ENCODE peak calls at places on chromosomes 6 and 20, in six cellular contexts. T is esophagus squamous epithelium, R is IMR-90, B is transverse colon, Q is Peyer's patch, L is prostate gland. E is an unnamed sample.

GRCh38 chr20:18698735-18699380 is 111.0 kb downstream of the DTD1 start:
- DNase-seq in R (no peak), B (no peak), L (no peak), T (no peak), Q (no peak), E (no peak)

GRCh38 chr20:32761831-32762753 is at the start of gene DNMT3B:
- DNase-seq in T (no peak), L (peak), Q (peak), B (peak), R (peak), E (no peak)

GRCh38 chr20:35264755-35265154 is 13.2 kb downstream of the MMP24OS start:
- DNase-seq in Q (no peak), L (no peak), T (no peak), B (no peak), R (peak), E (no peak)

GRCh38 chr6:53858913-53859312 is 64.1 kb downstream of the LRRC1 start:
- DNase-seq in B (no peak), T (no peak), R (no peak), L (no peak), Q (no peak), E (no peak)

GRCh38 chr6:65113581-65113980 is 593.4 kb downstream of the EYS start:
- DNase-seq in T (no peak), B (no peak), L (no peak), R (peak), Q (no peak), E (no peak)

GRCh38 chr6:4693158-4693557 is 83.0 kb upstream of the CDYL start:
- DNase-seq in R (peak), Q (no peak), L (no peak), T (no peak), B (no peak), E (no peak)

GRCh38 chr6:23456396-23456795 is 669.6 kb upstream of the NRSN1 start:
- DNase-seq in R (peak), T (no peak), Q (no peak), B (no peak), L (no peak), E (no peak)

GRCh38 chr6:106581468-106581867 is 47.8 kb downstream of the RTN4IP1 start:
- DNase-seq in T (no peak), L (no peak), Q (no peak), R (no peak), B (no peak), E (no peak)

GRCh38 chr20:56779452-56780143 is 150.5 kb downstream of the TFAP2C start:
- DNase-seq in L (no peak), Q (no peak), B (no peak), T (no peak), R (no peak), E (no peak)

GRCh38 chr6:109237082-109237985 is 142.0 kb downstream of the CEP57L1 start:
- DNase-seq in T (no peak), L (no peak), B (no peak), R (no peak), Q (no peak), E (no peak)

GRCh38 chr6:46788791-46789190 is 4.4 kb upstream of the MEP1A start:
- DNase-seq in Q (no peak), B (no peak), L (no peak), R (no peak), T (no peak), E (no peak)

GRCh38 chr6:53483423-53484353 is 61.2 kb downstream of the GCLC start:
- DNase-seq in R (no peak), T (no peak), Q (peak), B (no peak), L (peak), E (peak)

GRCh38 chr20:9518776-9519175 is 4.4 kb downstream of the LAMP5 start:
- DNase-seq in B (no peak), Q (no peak), R (no peak), T (no peak), L (no peak), E (no peak)

GRCh38 chr20:45098096-45098773 is 2.7 kb downstream of the KCNS1 start:
- DNase-seq in Q (no peak), L (no peak), B (no peak), T (no peak), R (no peak), E (no peak)
- TF ChIP-seq CTCF in Q (no peak), L (no peak), B (no peak), T (no peak), R (peak), E (no peak)

GRCh38 chr6:132812756-132813172 is 1.6 kb upstream of the RPS12 start:
- DNase-seq in R (peak), Q (no peak), T (no peak), L (no peak), B (no peak), E (no peak)

GRCh38 chr6:132811276-132811675 is 3.1 kb upstream of the RPS12 start:
- DNase-seq in L (no peak), Q (no peak), B (no peak), T (no peak), R (peak), E (no peak)

GRCh38 chr6:132814716-132815570 is 574 bp downstream of the RPS12 start:
- DNase-seq in T (peak), Q (no peak), L (no peak), B (peak), R (no peak), E (no peak)

GRCh38 chr6:132812255-132812732 is 2.1 kb upstream of the RPS12 start:
- DNase-seq in L (no peak), B (no peak), R (peak), Q (no peak), T (no peak), E (no peak)

DNA sequence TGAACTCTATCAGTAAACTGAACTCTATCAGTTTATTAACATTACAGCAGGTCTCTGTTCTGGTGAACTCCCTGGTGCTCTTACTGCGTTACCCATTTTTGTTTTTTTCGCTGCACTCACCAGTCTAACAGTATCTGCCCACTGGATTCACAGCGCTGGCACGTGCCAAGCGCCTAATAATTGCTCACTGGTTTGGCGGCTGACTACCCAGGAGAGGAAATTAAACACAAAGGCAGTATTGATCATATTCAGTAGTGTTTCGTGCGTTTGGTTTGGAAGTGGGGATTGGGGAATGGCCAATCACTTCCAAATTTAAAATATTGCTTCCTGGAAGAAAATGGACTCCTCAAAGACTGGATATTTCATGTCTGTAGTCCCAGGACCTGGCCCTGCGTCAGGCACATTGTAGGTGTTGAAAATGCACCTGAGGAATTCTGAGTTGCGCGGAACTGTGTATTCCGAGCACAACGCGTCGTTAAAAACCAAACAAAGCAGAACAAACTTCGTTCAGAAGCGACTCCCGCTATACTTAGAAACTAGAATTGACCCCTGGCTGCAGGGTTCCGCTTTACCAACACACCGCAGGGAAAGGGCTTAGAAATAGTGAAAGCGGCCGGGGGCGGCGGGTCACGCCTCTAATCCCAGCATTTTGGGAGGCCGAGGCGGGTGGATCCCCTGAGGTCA is 1.1 kb upstream of the RPS12 start:
- DNase-seq in T (no peak), Q (peak), R (no peak), L (peak), B (peak), E (no peak)
- TF ChIP-seq POLR2A in T (no peak), Q (peak), R (no peak), L (no peak), B (peak), E (no peak)

GRCh38 chr6:132830236-132830799 is 15.9 kb downstream of the RPS12 start:
- DNase-seq in B (no peak), R (peak), L (no peak), Q (no peak), T (no peak), E (no peak)
- TF ChIP-seq CTCF in B (no peak), R (peak), L (peak), Q (peak), T (peak), E (no peak)

GRCh38 chr6:11093591-11094410 is at the start of gene SMIM13:
- DNase-seq in R (peak), L (peak), Q (peak), B (peak), T (peak), E (no peak)
- TF ChIP-seq POLR2A in R (peak), L (peak), Q (peak), B (peak), T (no peak), E (peak)

DNA sequence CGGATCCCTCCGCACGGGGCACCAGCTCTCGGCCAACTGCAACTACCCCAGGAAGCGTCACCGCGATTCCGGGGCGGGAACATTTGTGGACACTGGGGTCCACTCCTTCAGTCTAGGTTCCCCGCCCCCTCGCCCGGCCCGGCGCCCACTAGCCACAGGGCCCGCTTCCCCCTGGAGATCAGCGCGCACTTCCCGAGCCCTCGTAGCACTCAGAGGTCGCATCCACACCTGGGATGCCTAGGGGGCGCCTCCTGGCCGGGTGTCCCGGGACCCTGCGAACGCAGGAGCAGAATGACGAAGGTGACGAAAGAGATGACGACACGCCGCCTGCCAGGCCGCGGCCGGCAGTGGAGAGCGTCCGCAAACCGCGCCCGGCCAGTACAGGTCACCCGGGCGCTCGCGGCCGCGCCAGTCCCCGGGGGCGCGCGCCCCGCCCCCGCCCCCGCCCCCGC is 309 bp upstream of the AIG1 start:
- DNase-seq in B (peak), Q (peak), L (peak), T (peak), R (peak), E (no peak)
- TF ChIP-seq CTCF in B (no peak), Q (no peak), L (peak), T (no peak), R (no peak), E (no peak)

GRCh38 chr6:33079575-33079974 is 3.8 kb downstream of the HLA-DPB1 start:
- DNase-seq in T (no peak), L (no peak), R (no peak), Q (no peak), B (no peak), E (no peak)

GRCh38 chr6:33076406-33076934 is 680 bp downstream of the HLA-DPB1 start:
- DNase-seq in T (no peak), R (no peak), Q (no peak), L (no peak), B (no peak), E (no peak)

GRCh38 chr6:33078442-33078841 is 2.7 kb downstream of the HLA-DPB1 start:
- DNase-seq in T (no peak), L (no peak), Q (no peak), R (no peak), B (no peak), E (no peak)

GRCh38 chr6:33078919-33079521 is 3.2 kb downstream of the HLA-DPB1 start:
- DNase-seq in R (no peak), Q (no peak), T (no peak), L (no peak), B (no peak), E (no peak)

DNA sequence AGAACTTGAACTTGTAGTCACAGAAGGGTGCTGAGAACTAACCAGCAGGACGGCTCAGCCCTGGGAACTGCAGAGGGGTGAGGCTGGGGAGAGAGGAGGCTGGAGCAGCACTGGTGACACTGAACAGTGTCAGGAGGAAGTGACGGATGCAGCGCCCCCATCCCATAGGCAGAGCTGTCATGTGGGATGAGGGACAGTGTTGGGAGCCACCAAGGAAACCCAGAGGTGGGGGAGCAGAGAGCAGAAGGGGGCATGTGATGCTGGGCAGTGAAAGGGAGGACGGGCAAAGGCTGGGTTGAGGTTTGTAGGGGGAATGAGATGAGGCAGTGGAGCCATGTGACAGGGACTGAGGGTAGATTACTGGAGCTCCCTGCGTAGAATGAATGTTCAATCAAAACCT is 2.1 kb downstream of the HLA-DPB1 start:
- DNase-seq in L (no peak), B (no peak), R (no peak), T (no peak), Q (peak), E (no peak)
- TF ChIP-seq POLR2A in L (no peak), B (no peak), R (no peak), T (no peak), Q (no peak), E (no peak)

GRCh38 chr6:111775145-111775936 is 97.9 kb downstream of the FYN start:
- DNase-seq in L (no peak), B (no peak), T (no peak), R (no peak), Q (no peak), E (no peak)

GRCh38 chr6:111779031-111779430 is 94.2 kb downstream of the FYN start:
- DNase-seq in T (no peak), L (no peak), B (no peak), R (no peak), Q (no peak), E (no peak)

GRCh38 chr6:111776236-111777189 is 96.7 kb downstream of the FYN start:
- DNase-seq in L (no peak), B (no peak), T (no peak), R (no peak), Q (no peak), E (no peak)

GRCh38 chr6:111779660-111780059 is 93.6 kb downstream of the FYN start:
- DNase-seq in B (no peak), R (no peak), Q (no peak), T (no peak), L (no peak), E (no peak)

DNA sequence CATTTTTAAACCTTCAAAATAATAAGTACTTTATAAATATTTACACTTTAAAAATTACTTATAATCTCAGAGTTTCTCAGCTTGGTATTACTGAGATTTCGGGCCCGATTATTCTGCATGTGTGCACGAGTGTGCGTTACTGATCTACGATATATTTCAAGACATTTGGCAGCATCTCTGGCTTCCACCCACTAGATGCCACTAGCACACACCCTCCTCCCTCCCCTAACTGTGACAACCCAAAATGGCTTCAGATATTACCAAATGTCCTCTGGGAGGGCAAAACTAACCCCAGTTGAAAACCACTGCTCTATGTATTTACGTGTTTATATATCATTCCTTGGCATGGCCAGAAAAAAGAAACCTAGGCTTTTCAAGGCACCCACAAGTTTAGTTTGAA is 95.9 kb downstream of the FYN start:
- DNase-seq in T (no peak), Q (no peak), L (no peak), B (no peak), R (no peak), E (no peak)
- TF ChIP-seq CTCF in T (no peak), Q (no peak), L (no peak), B (no peak), R (no peak), E (no peak)

GRCh38 chr20:23361651-23362391 is at the start of gene GZF1:
- DNase-seq in R (peak), T (peak), B (peak), Q (peak), L (peak), E (peak)
- TF ChIP-seq POLR2A in R (peak), T (peak), B (peak), Q (peak), L (peak), E (no peak)

DNA sequence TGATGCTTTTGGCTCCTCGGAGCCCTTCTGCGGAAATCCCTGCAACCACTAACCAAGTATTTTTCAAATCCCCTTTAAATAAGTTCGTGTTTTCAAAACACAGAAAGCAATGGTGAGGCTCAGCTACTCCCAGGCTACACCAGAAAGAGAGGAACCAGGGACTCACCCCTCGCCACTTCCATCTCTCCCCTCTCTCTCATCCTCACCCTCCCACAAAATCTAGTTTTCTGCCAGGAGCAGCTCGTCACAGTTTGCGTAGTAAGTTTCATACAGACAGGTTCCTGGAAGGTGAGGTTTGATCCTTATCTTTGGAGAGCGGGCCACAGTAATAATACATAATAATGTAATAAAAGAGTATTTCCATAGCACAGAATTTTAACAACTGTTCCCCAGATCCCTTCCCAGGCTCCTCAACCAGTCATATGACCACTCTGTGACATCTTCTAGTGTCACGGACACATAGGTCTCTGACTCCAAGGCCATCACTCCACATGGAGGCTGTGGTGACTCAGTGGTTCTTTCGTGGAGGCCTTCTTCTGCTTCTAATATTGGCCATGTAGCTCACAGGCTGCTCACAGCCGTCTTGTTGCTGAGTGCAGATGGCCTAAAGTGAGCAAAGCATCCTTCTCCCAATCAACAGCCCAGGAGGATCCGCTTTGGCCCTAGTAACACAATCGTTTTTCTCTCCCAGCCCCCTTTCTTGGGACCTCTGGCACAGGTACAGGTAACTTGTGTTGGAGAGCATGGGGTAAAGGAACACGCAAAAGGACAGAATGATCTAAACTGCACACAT is 295.7 kb downstream of the CDC5L start:
- DNase-seq in B (no peak), R (no peak), L (peak), T (no peak), Q (no peak), E (peak)
- TF ChIP-seq CTCF in B (no peak), R (no peak), L (no peak), T (no peak), Q (no peak), E (no peak)